ENCODE peak calls at places on chromosomes 11 and 22, in four cellular contexts. B is IMR-90, U is H1, Z is H9. P is an unnamed sample.

GRCh38 chr22:27456696-27457503 is 344.7 kb downstream of the MN1 start:
- DNase-seq in Z (no peak), U (no peak), B (peak; percentile 93), P (peak; percentile 57)

GRCh38 chr11:12106501-12106900 is 3.9 kb upstream of the MICAL2 start:
- DNase-seq in Z (no peak), B (no peak), U (no peak), P (no peak)

GRCh38 chr22:24994070-24994763 is 41.7 kb downstream of the KIAA1671 start:
- DNase-seq in B (no peak), Z (peak; percentile 79), U (no peak), P (peak; percentile 75)

GRCh38 chr22:29344137-29344536 is 28.6 kb upstream of the RASL10A start:
- DNase-seq in U (no peak), B (peak; percentile 79), Z (no peak), P (peak; percentile 37)

GRCh38 chr11:117663826-117664225 is 133.2 kb downstream of the DSCAML1 start:
- DNase-seq in U (no peak), Z (no peak), B (no peak), P (no peak)

GRCh38 chr11:14894657-14895598 is 2.9 kb upstream of the CYP2R1 start:
- DNase-seq in B (peak; percentile 52), U (no peak), Z (no peak), P (peak; percentile 66)

GRCh38 chr11:76218449-76219206 is 12.3 kb upstream of the WNT11 start:
- DNase-seq in U (no peak), Z (no peak), B (no peak), P (no peak)

GRCh38 chr11:117597083-117597482 is 199.9 kb downstream of the DSCAML1 start:
- DNase-seq in Z (peak; percentile 78), B (peak; percentile 32), U (peak; percentile 85), P (peak; percentile 76)

GRCh38 chr11:47259178-47259977 is 1.6 kb downstream of the NR1H3 start:
- DNase-seq in U (peak; percentile 85), B (peak; percentile 30), Z (peak; percentile 82), P (peak; percentile 92)

GRCh38 chr22:48927591-48927990 is 900.1 kb downstream of the BRD1 start:
- DNase-seq in B (no peak), Z (no peak), U (peak; percentile 13), P (no peak)

GRCh38 chr22:44019416-44019815 is 4.7 kb upstream of the PARVB start:
- DNase-seq in Z (no peak), B (no peak), U (no peak), P (no peak)

GRCh38 chr11:15233386-15233785 is 118.7 kb downstream of the INSC start:
- DNase-seq in B (no peak), Z (no peak), U (no peak), P (no peak)

GRCh38 chr11:88012456-88012855 is 162.8 kb downstream of the RAB38 start:
- DNase-seq in B (no peak), Z (no peak), U (no peak), P (no peak)
- H3K56ac ChIP-seq in B (no peak overlapping the region), Z (no peak overlapping the region), U (no peak overlapping the region), P (no peak overlapping the region)

GRCh38 chr11:129998107-129998506 is 4.5 kb downstream of the PRDM10 start:
- DNase-seq in B (no peak), U (no peak), Z (no peak), P (no peak)

GRCh38 chr11:129997513-129997912 is 5.1 kb downstream of the PRDM10 start:
- DNase-seq in Z (no peak), B (no peak), U (no peak), P (no peak)

GRCh38 chr11:129995163-129995562 is 7.5 kb downstream of the PRDM10 start:
- DNase-seq in B (no peak), U (no peak), Z (no peak), P (no peak)

GRCh38 chr11:129998905-129999304 is 3.7 kb downstream of the PRDM10 start:
- DNase-seq in B (no peak), U (no peak), Z (no peak), P (no peak)

GRCh38 chr11:129996113-129996870 is 6.3 kb downstream of the PRDM10 start:
- DNase-seq in Z (no peak), U (no peak), B (no peak), P (no peak)
- H4K5ac ChIP-seq in Z (no peak overlapping the region), U (no peak overlapping the region), B (no peak overlapping the region), P (no peak overlapping the region)

GRCh38 chr11:8230921-8231847 is 32.5 kb downstream of the LMO1 start:
- DNase-seq in U (no peak), Z (no peak), B (no peak), P (no peak)
- H3K56ac ChIP-seq in U (no peak overlapping the region), Z (no peak overlapping the region), B (no peak overlapping the region), P (no peak overlapping the region)

GRCh38 chr11:125516266-125516665 is 20.2 kb upstream of the FEZ1 start:
- DNase-seq in U (no peak), Z (no peak), B (no peak), P (no peak)

GRCh38 chr11:125525303-125525702 is 29.2 kb upstream of the FEZ1 start:
- DNase-seq in U (no peak), Z (no peak), B (no peak), P (no peak)

GRCh38 chr11:125515102-125515439 is 19.0 kb upstream of the FEZ1 start:
- DNase-seq in Z (no peak), U (no peak), B (no peak), P (no peak)

GRCh38 chr11:125517116-125517804 is 21.2 kb upstream of the FEZ1 start:
- DNase-seq in Z (peak; percentile 95), U (peak; percentile 76), B (peak; percentile 86), P (peak; percentile 99)

DNA sequence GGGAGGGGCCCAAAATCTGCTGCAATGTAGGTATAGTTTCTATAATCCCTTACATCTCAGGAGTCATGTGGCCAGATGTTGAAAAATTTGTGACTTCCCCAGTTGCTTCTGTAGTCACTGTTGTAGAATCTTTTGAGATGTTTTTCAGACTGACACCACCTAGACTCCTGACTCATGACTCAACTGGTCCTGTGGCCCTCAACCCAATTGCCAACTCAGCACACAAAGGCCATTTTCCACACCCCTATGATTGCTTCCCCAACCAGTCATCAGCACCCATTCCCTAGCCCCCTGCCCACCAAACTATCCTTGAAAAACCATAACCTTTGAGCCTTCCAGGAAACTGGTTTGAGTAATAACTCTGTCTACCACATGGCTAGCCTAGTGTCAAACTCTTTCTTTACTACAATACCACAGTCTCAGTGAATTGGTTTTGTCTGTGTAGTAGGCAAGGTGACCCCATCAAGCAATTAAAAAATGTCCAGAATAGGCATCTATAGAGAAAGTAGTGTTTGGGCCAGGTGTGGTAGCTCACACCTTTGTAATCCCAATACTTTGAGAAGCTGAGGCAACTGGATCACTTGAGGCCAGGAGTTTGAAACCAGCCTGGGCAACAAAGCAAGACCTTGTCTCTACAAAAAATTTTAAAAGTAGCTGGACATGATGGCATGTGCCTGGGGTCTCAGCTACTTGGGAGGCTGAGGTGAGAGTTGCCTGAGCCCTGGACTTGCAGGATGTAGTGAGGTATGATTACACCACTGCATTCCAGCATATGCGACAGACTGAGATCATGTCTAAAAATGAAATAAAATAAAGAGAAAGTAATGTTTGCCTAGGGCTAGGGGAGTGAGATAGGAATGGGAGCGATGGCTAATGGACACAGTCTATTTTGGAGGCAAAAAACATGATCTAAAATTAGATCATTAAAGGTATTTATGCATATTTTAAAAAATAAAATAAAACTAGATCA is 24.1 kb upstream of the FEZ1 start:
- DNase-seq in U (no peak), B (no peak), Z (no peak), P (no peak)
- H4K5ac ChIP-seq in U (no peak overlapping the region), B (no peak overlapping the region), Z (no peak overlapping the region), P (no peak overlapping the region)

DNA sequence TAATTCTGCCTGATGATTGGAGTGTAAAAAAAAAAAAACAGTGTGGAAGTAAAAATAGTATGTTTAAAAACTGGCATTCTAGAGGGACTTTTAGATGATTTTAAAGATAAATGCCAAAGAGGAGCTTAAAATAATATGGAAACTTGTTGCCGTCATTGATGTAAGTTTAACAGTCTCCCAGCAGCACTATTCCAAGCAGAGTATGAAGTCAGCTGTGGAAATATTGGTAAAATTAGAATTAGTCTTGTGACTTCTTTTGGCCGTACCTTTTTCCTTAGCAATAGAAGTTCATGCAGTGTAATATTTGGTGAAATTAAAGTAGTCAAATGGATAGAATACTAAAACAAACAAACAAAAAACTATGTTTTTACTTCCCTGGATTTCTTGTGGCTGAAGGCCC is 134.9 kb downstream of the METTL15 start:
- DNase-seq in Z (no peak), B (no peak), U (no peak), P (no peak)
- H3K56ac ChIP-seq in Z (no peak overlapping the region), B (no peak overlapping the region), U (no peak overlapping the region), P (no peak overlapping the region)

GRCh38 chr11:443542-444199 is 1.9 kb upstream of the ANO9 start:
- DNase-seq in U (no peak), B (peak; percentile 12), Z (no peak), P (peak; percentile 41)

GRCh38 chr11:442611-443081 is 835 bp upstream of the ANO9 start:
- DNase-seq in Z (no peak), U (no peak), B (no peak), P (no peak)

GRCh38 chr11:445765-446588 is 4.1 kb upstream of the PTDSS2 start:
- DNase-seq in B (no peak), Z (no peak), U (no peak), P (no peak)

GRCh38 chr11:446886-447285 is 3.2 kb upstream of the PTDSS2 start:
- DNase-seq in B (no peak), U (no peak), Z (no peak), P (no peak)

DNA sequence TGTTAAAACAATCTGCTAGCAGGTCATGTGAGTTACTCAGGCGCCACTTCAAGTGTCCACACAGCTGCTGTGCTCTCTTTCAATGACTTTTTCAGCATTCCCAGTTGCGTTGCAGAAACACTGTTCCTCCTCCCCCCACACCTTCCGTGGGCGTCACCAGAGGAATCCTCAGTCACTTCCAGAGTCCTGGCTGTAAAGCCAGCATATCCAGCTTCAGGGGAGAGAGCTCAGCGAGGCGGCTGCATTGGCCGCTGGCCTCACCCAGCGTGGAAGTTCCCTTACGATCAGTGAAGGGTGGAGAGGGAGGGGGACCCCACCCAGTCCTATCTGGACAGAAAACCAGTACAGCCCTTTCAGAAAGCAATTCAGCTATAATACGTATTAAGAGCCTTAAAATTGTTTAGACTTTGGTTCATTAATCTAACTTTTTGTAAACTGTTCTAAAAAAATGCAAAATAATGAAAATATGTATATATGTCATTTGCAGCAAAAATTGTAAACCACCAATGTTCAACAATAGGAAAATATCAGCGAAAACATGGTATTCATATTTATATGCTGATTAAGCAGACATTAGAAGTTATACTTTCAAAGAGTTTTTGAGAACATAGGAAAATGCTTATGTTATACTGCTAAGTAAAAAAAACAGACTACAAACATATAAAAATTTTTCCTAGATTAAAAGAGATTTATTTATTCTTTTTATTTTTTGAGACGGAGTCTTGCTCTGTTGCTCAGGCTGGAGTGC is 2.8 kb upstream of the ANO9 start:
- DNase-seq in Z (no peak), B (peak; percentile 22), U (no peak), P (no peak)
- H4K5ac ChIP-seq in Z (no peak overlapping the region), B (no peak overlapping the region), U (no peak overlapping the region), P (no peak overlapping the region)

GRCh38 chr11:66268953-66269906 is 791 bp downstream of the RAB1B start:
- DNase-seq in Z (peak; percentile 65), U (peak; percentile 70), B (peak; percentile 48), P (peak; percentile 90)

GRCh38 chr11:66268210-66268952 is at the start of gene RAB1B:
- DNase-seq in B (peak; percentile 99), U (peak; percentile 100), Z (peak; percentile 100), P (peak; percentile 100)

GRCh38 chr11:66274219-66274618 is 3.8 kb upstream of the CNIH2 start:
- DNase-seq in B (no peak), U (no peak), Z (no peak), P (no peak)

GRCh38 chr11:66272600-66272999 is 4.2 kb downstream of the RAB1B start:
- DNase-seq in U (no peak), Z (no peak), B (no peak), P (no peak)

GRCh38 chr11:66271816-66272215 is 3.4 kb downstream of the RAB1B start:
- DNase-seq in U (no peak), Z (no peak), B (no peak), P (no peak)
- H3K56ac ChIP-seq in U (no peak overlapping the region), Z (no peak overlapping the region), B (no peak overlapping the region), P (no peak overlapping the region)